ENCODE peak calls at places on chromosomes 16 and 17, in six cellular contexts. One of them, this sample, is unnamed.

GRCh38 chr17:33200116-33200515 is 93.0 kb downstream of the ASIC2 start:
- DNase-seq in spleen: no peak
- DNase-seq in IMR-90: peak; percentile 6
- DNase-seq in CD4-positive, alpha-beta T cell: no peak
- DNase-seq in PC-9: no peak
- DNase-seq in fibroblast of lung: peak; percentile 25
- DNase-seq in this sample: no peak

GRCh38 chr17:82367724-82368524 is 3.6 kb upstream of the UTS2R start:
- DNase-seq in spleen: no peak
- DNase-seq in IMR-90: peak; percentile 11
- DNase-seq in CD4-positive, alpha-beta T cell: no peak
- DNase-seq in PC-9: no peak
- DNase-seq in fibroblast of lung: no peak
- DNase-seq in this sample: no peak

GRCh38 chr17:81977211-81978091 is at the start of gene ASPSCR1:
- DNase-seq in spleen: peak; percentile 98
- DNase-seq in IMR-90: peak; percentile 91
- DNase-seq in CD4-positive, alpha-beta T cell: peak; percentile 87
- DNase-seq in PC-9: peak; percentile 49
- DNase-seq in fibroblast of lung: peak; percentile 91
- DNase-seq in this sample: peak; percentile 96

GRCh38 chr17:36869856-36870617 is 67.2 kb upstream of the LHX1 start:
- DNase-seq in spleen: peak; percentile 29
- DNase-seq in IMR-90: peak; percentile 17
- DNase-seq in CD4-positive, alpha-beta T cell: no peak
- DNase-seq in PC-9: peak; percentile 40
- DNase-seq in fibroblast of lung: peak; percentile 17
- DNase-seq in this sample: no peak

GRCh38 chr17:51869387-51869786 is 289.1 kb downstream of the CA10 start:
- DNase-seq in spleen: no peak
- DNase-seq in IMR-90: no peak
- DNase-seq in CD4-positive, alpha-beta T cell: no peak
- DNase-seq in PC-9: no peak
- DNase-seq in fibroblast of lung: no peak
- DNase-seq in this sample: no peak

GRCh38 chr17:10118788-10119130 is 79.6 kb downstream of the GAS7 start:
- DNase-seq in spleen: no peak
- DNase-seq in IMR-90: no peak
- DNase-seq in CD4-positive, alpha-beta T cell: no peak
- DNase-seq in PC-9: no peak
- DNase-seq in fibroblast of lung: no peak
- DNase-seq in this sample: peak; percentile 50

GRCh38 chr16:28183930-28184329 is 27.8 kb downstream of the XPO6 start:
- DNase-seq in spleen: no peak
- DNase-seq in IMR-90: no peak
- DNase-seq in CD4-positive, alpha-beta T cell: no peak
- DNase-seq in PC-9: no peak
- DNase-seq in fibroblast of lung: no peak
- DNase-seq in this sample: no peak

GRCh38 chr16:50509521-50510341 is 38.5 kb upstream of the NKD1 start:
- DNase-seq in spleen: no peak
- DNase-seq in IMR-90: peak; percentile 6
- DNase-seq in CD4-positive, alpha-beta T cell: peak; percentile 17
- DNase-seq in PC-9: no peak
- DNase-seq in fibroblast of lung: peak; percentile 10
- DNase-seq in this sample: no peak

GRCh38 chr17:41107941-41108445 is 2.8 kb downstream of the KRTAP4-9 start:
- DNase-seq in spleen: no peak
- DNase-seq in IMR-90: peak; percentile 29
- DNase-seq in CD4-positive, alpha-beta T cell: no peak
- DNase-seq in PC-9: no peak
- DNase-seq in fibroblast of lung: no peak
- DNase-seq in this sample: no peak

GRCh38 chr16:21599994-21600773 is 807 bp downstream of the METTL9 start:
- DNase-seq in spleen: no peak
- DNase-seq in IMR-90: peak; percentile 46
- DNase-seq in CD4-positive, alpha-beta T cell: no peak
- DNase-seq in PC-9: peak; percentile 48
- DNase-seq in fibroblast of lung: peak; percentile 40
- DNase-seq in this sample: no peak

GRCh38 chr17:19003966-19004600 is 481 bp downstream of the FAM83G start:
- DNase-seq in spleen: no peak
- DNase-seq in IMR-90: peak; percentile 36
- DNase-seq in CD4-positive, alpha-beta T cell: peak; percentile 35
- DNase-seq in PC-9: no peak
- DNase-seq in fibroblast of lung: peak; percentile 17
- DNase-seq in this sample: peak; percentile 73

GRCh38 chr16:68790130-68790761 is 53.1 kb upstream of the TANGO6 start:
- DNase-seq in spleen: no peak
- DNase-seq in IMR-90: peak; percentile 69
- DNase-seq in CD4-positive, alpha-beta T cell: no peak
- DNase-seq in PC-9: peak; percentile 97
- DNase-seq in fibroblast of lung: peak; percentile 72
- DNase-seq in this sample: no peak

GRCh38 chr17:68356520-68356919 is 65.2 kb downstream of the ARSG start:
- DNase-seq in spleen: peak; percentile 81
- DNase-seq in IMR-90: no peak
- DNase-seq in CD4-positive, alpha-beta T cell: peak; percentile 46
- DNase-seq in PC-9: no peak
- DNase-seq in fibroblast of lung: no peak
- DNase-seq in this sample: no peak

GRCh38 chr16:27254262-27254811 is 14.2 kb downstream of the NSMCE1 start:
- DNase-seq in spleen: no peak
- DNase-seq in IMR-90: no peak
- DNase-seq in CD4-positive, alpha-beta T cell: no peak
- DNase-seq in PC-9: no peak
- DNase-seq in fibroblast of lung: no peak
- DNase-seq in this sample: no peak

GRCh38 chr17:45575126-45575885 is 84.8 kb upstream of the PLEKHM1 start:
- DNase-seq in spleen: no peak
- DNase-seq in IMR-90: no peak
- DNase-seq in CD4-positive, alpha-beta T cell: no peak
- DNase-seq in PC-9: no peak
- DNase-seq in fibroblast of lung: no peak
- DNase-seq in this sample: no peak

GRCh38 chr16:13848795-13849194 is 71.2 kb upstream of the ERCC4 start:
- DNase-seq in spleen: no peak
- DNase-seq in IMR-90: no peak
- DNase-seq in CD4-positive, alpha-beta T cell: no peak
- DNase-seq in PC-9: no peak
- DNase-seq in fibroblast of lung: no peak
- DNase-seq in this sample: no peak

GRCh38 chr17:82611140-82612058 is 36.8 kb downstream of the WDR45B start:
- DNase-seq in spleen: no peak
- DNase-seq in IMR-90: peak; percentile 60
- DNase-seq in CD4-positive, alpha-beta T cell: no peak
- DNase-seq in PC-9: no peak
- DNase-seq in fibroblast of lung: peak; percentile 57
- DNase-seq in this sample: no peak

GRCh38 chr16:10992797-10993196 is 48.4 kb downstream of the CLEC16A start:
- DNase-seq in spleen: no peak
- DNase-seq in IMR-90: peak; percentile 93
- DNase-seq in CD4-positive, alpha-beta T cell: no peak
- DNase-seq in PC-9: peak; percentile 85
- DNase-seq in fibroblast of lung: peak; percentile 93
- DNase-seq in this sample: no peak

GRCh38 chr17:68707032-68707431 is 105.9 kb upstream of the FAM20A start:
- DNase-seq in spleen: no peak
- DNase-seq in IMR-90: peak; percentile 56
- DNase-seq in CD4-positive, alpha-beta T cell: no peak
- DNase-seq in PC-9: no peak
- DNase-seq in fibroblast of lung: no peak
- DNase-seq in this sample: no peak

GRCh38 chr17:29177871-29178749 is 2.1 kb downstream of the MYO18A start:
- DNase-seq in spleen: no peak
- DNase-seq in IMR-90: no peak
- DNase-seq in CD4-positive, alpha-beta T cell: no peak
- DNase-seq in PC-9: peak; percentile 81
- DNase-seq in fibroblast of lung: no peak
- DNase-seq in this sample: no peak

GRCh38 chr17:75814900-75815373 is 29.3 kb downstream of the UNC13D start:
- DNase-seq in spleen: no peak
- DNase-seq in IMR-90: peak; percentile 79
- DNase-seq in CD4-positive, alpha-beta T cell: no peak
- DNase-seq in PC-9: peak; percentile 67
- DNase-seq in fibroblast of lung: peak; percentile 67
- DNase-seq in this sample: no peak

GRCh38 chr16:69798466-69798865 is 36.3 kb downstream of the WWP2 start:
- DNase-seq in spleen: no peak
- DNase-seq in IMR-90: peak; percentile 6
- DNase-seq in CD4-positive, alpha-beta T cell: no peak
- DNase-seq in PC-9: no peak
- DNase-seq in fibroblast of lung: peak; percentile 21
- DNase-seq in this sample: peak; percentile 11

GRCh38 chr16:3248596-3248995 is 7.8 kb downstream of the MEFV start:
- DNase-seq in spleen: no peak
- DNase-seq in IMR-90: no peak
- DNase-seq in CD4-positive, alpha-beta T cell: no peak
- DNase-seq in PC-9: no peak
- DNase-seq in fibroblast of lung: no peak
- DNase-seq in this sample: no peak

GRCh38 chr17:16922386-16923096 is 49.4 kb downstream of the TNFRSF13B start:
- DNase-seq in spleen: no peak
- DNase-seq in IMR-90: peak; percentile 8
- DNase-seq in CD4-positive, alpha-beta T cell: no peak
- DNase-seq in PC-9: no peak
- DNase-seq in fibroblast of lung: no peak
- DNase-seq in this sample: peak; percentile 45

GRCh38 chr17:142876-143784 is 5.8 kb downstream of the SCGB1C2 start:
- DNase-seq in spleen: peak; percentile 27
- DNase-seq in IMR-90: no peak
- DNase-seq in CD4-positive, alpha-beta T cell: no peak
- DNase-seq in PC-9: no peak
- DNase-seq in fibroblast of lung: no peak
- DNase-seq in this sample: peak; percentile 29

GRCh38 chr17:41418116-41418860 is 6.1 kb downstream of the KRT37 start:
- DNase-seq in spleen: no peak
- DNase-seq in IMR-90: no peak
- DNase-seq in CD4-positive, alpha-beta T cell: no peak
- DNase-seq in PC-9: peak; percentile 63
- DNase-seq in fibroblast of lung: no peak
- DNase-seq in this sample: no peak

GRCh38 chr17:5419959-5420653 is at the start of gene RPAIN:
- DNase-seq in spleen: peak; percentile 96
- DNase-seq in IMR-90: peak; percentile 80
- DNase-seq in CD4-positive, alpha-beta T cell: peak; percentile 78
- DNase-seq in PC-9: no peak
- DNase-seq in fibroblast of lung: peak; percentile 88
- DNase-seq in this sample: peak; percentile 93

GRCh38 chr17:38361700-38362465 is 10.2 kb downstream of the SOCS7 start:
- DNase-seq in spleen: no peak
- DNase-seq in IMR-90: no peak
- DNase-seq in CD4-positive, alpha-beta T cell: no peak
- DNase-seq in PC-9: peak; percentile 84
- DNase-seq in fibroblast of lung: no peak
- DNase-seq in this sample: no peak

GRCh38 chr17:38358586-38359513 is 7.2 kb downstream of the SOCS7 start:
- DNase-seq in spleen: no peak
- DNase-seq in IMR-90: no peak
- DNase-seq in CD4-positive, alpha-beta T cell: no peak
- DNase-seq in PC-9: no peak
- DNase-seq in fibroblast of lung: no peak
- DNase-seq in this sample: no peak

GRCh38 chr17:38363016-38363415 is 11.4 kb downstream of the SOCS7 start:
- DNase-seq in spleen: no peak
- DNase-seq in IMR-90: no peak
- DNase-seq in CD4-positive, alpha-beta T cell: no peak
- DNase-seq in PC-9: no peak
- DNase-seq in fibroblast of lung: no peak
- DNase-seq in this sample: no peak

GRCh38 chr17:38369124-38369886 is 17.7 kb downstream of the SOCS7 start:
- DNase-seq in spleen: no peak
- DNase-seq in IMR-90: no peak
- DNase-seq in CD4-positive, alpha-beta T cell: no peak
- DNase-seq in PC-9: no peak
- DNase-seq in fibroblast of lung: no peak
- DNase-seq in this sample: no peak

GRCh38 chr17:38364741-38365140 is 13.1 kb downstream of the SOCS7 start:
- DNase-seq in spleen: no peak
- DNase-seq in IMR-90: no peak
- DNase-seq in CD4-positive, alpha-beta T cell: no peak
- DNase-seq in PC-9: no peak
- DNase-seq in fibroblast of lung: no peak
- DNase-seq in this sample: no peak
- TF ChIP-seq CTCF in spleen: no peak
- TF ChIP-seq CTCF in IMR-90: no peak
- TF ChIP-seq CTCF in CD4-positive, alpha-beta T cell: no peak
- TF ChIP-seq CTCF in PC-9: no peak
- TF ChIP-seq CTCF in fibroblast of lung: no peak
- TF ChIP-seq CTCF in this sample: no peak

GRCh38 chr17:50056961-50057330 is 1.0 kb downstream of the ITGA3 start:
- DNase-seq in spleen: no peak
- DNase-seq in IMR-90: peak; percentile 64
- DNase-seq in CD4-positive, alpha-beta T cell: no peak
- DNase-seq in PC-9: peak; percentile 44
- DNase-seq in fibroblast of lung: peak; percentile 63
- DNase-seq in this sample: no peak
- H3K27ac ChIP-seq in spleen: peak overlapping the region; percentile 87
- H3K27ac ChIP-seq in IMR-90: peak overlapping the region; percentile 57
- H3K27ac ChIP-seq in CD4-positive, alpha-beta T cell: no peak overlapping the region
- H3K27ac ChIP-seq in PC-9: peak overlapping the region; percentile 97
- H3K27ac ChIP-seq in fibroblast of lung: peak overlapping the region; percentile 36
- H3K27ac ChIP-seq in this sample: peak overlapping the region; percentile 96

GRCh38 chr17:57868007-57868774 is 18.3 kb upstream of the MRPS23 start:
- DNase-seq in spleen: peak; percentile 86
- DNase-seq in IMR-90: peak; percentile 94
- DNase-seq in CD4-positive, alpha-beta T cell: no peak
- DNase-seq in PC-9: peak; percentile 82
- DNase-seq in fibroblast of lung: peak; percentile 94
- DNase-seq in this sample: no peak
- TF ChIP-seq CTCF in spleen: peak; percentile 21
- TF ChIP-seq CTCF in IMR-90: peak; percentile 48
- TF ChIP-seq CTCF in CD4-positive, alpha-beta T cell: no peak
- TF ChIP-seq CTCF in PC-9: no peak
- TF ChIP-seq CTCF in fibroblast of lung: peak; percentile 56
- TF ChIP-seq CTCF in this sample: peak; percentile 34

GRCh38 chr17:14793237-14793636 is 471.9 kb downstream of the PMP22 start:
- DNase-seq in spleen: no peak
- DNase-seq in IMR-90: peak; percentile 91
- DNase-seq in CD4-positive, alpha-beta T cell: no peak
- DNase-seq in PC-9: no peak
- DNase-seq in fibroblast of lung: peak; percentile 26
- DNase-seq in this sample: no peak

GRCh38 chr17:14792751-14793150 is 472.4 kb downstream of the PMP22 start:
- DNase-seq in spleen: no peak
- DNase-seq in IMR-90: no peak
- DNase-seq in CD4-positive, alpha-beta T cell: no peak
- DNase-seq in PC-9: no peak
- DNase-seq in fibroblast of lung: no peak
- DNase-seq in this sample: no peak

GRCh38 chr17:14797801-14798200 is 467.3 kb downstream of the PMP22 start:
- DNase-seq in spleen: no peak
- DNase-seq in IMR-90: no peak
- DNase-seq in CD4-positive, alpha-beta T cell: no peak
- DNase-seq in PC-9: no peak
- DNase-seq in fibroblast of lung: no peak
- DNase-seq in this sample: no peak

GRCh38 chr17:14794961-14795360 is 470.2 kb downstream of the PMP22 start:
- DNase-seq in spleen: no peak
- DNase-seq in IMR-90: no peak
- DNase-seq in CD4-positive, alpha-beta T cell: no peak
- DNase-seq in PC-9: no peak
- DNase-seq in fibroblast of lung: no peak
- DNase-seq in this sample: no peak

GRCh38 chr17:14797021-14797420 is 468.1 kb downstream of the PMP22 start:
- DNase-seq in spleen: no peak
- DNase-seq in IMR-90: no peak
- DNase-seq in CD4-positive, alpha-beta T cell: no peak
- DNase-seq in PC-9: no peak
- DNase-seq in fibroblast of lung: no peak
- DNase-seq in this sample: no peak
- H3K27ac ChIP-seq in spleen: no peak overlapping the region
- H3K27ac ChIP-seq in IMR-90: no peak overlapping the region
- H3K27ac ChIP-seq in CD4-positive, alpha-beta T cell: no peak overlapping the region
- H3K27ac ChIP-seq in PC-9: no peak overlapping the region
- H3K27ac ChIP-seq in fibroblast of lung: no peak overlapping the region
- H3K27ac ChIP-seq in this sample: no peak overlapping the region

This sample was measured in upper lobe of right lung.